ENCODE peak calls at places on chromosomes 16 and 17, in four cellular contexts. One of them, this sample, is unnamed.

GRCh38 chr17:45648642-45649041 is 135.5 kb upstream of the CRHR1 start:
- DNase-seq in HepG2: no peak
- DNase-seq in K562: no peak
- DNase-seq in GM12878: no peak
- DNase-seq in this sample: peak

GRCh38 chr16:88301886-88302285 is 80.9 kb upstream of the ZNF469 start:
- DNase-seq in GM12878: no peak
- DNase-seq in K562: no peak
- DNase-seq in HepG2: no peak
- DNase-seq in this sample: no peak

GRCh38 chr16:50309527-50310307 is 43.4 kb downstream of the ADCY7 start:
- DNase-seq in HepG2: peak
- DNase-seq in K562: no peak
- DNase-seq in GM12878: no peak
- DNase-seq in this sample: no peak

GRCh38 chr16:70681382-70682238 is 4.2 kb downstream of the MTSS2 start:
- DNase-seq in HepG2: peak
- DNase-seq in K562: no peak
- DNase-seq in GM12878: no peak
- DNase-seq in this sample: no peak

GRCh38 chr17:64240261-64240740 is 22.8 kb downstream of the TEX2 start:
- DNase-seq in GM12878: no peak
- DNase-seq in K562: peak
- DNase-seq in HepG2: no peak
- DNase-seq in this sample: no peak

GRCh38 chr16:20647736-20648135 is 49.7 kb downstream of the ACSM1 start:
- DNase-seq in GM12878: no peak
- DNase-seq in HepG2: no peak
- DNase-seq in K562: no peak
- DNase-seq in this sample: no peak

GRCh38 chr16:82638095-82638798 is 11.5 kb downstream of the CDH13 start:
- DNase-seq in GM12878: no peak
- DNase-seq in K562: no peak
- DNase-seq in HepG2: no peak
- DNase-seq in this sample: no peak

GRCh38 chr17:50779747-50780363 is 12.5 kb upstream of the ANKRD40CL start:
- DNase-seq in K562: no peak
- DNase-seq in HepG2: no peak
- DNase-seq in GM12878: no peak
- DNase-seq in this sample: no peak

GRCh38 chr16:8736123-8736680 is 61.2 kb downstream of the TMEM186 start:
- DNase-seq in HepG2: no peak
- DNase-seq in K562: no peak
- DNase-seq in GM12878: no peak
- DNase-seq in this sample: no peak

GRCh38 chr16:69166221-69166833 is 20.6 kb upstream of the SNTB2 start:
- DNase-seq in GM12878: no peak
- DNase-seq in HepG2: no peak
- DNase-seq in K562: peak
- DNase-seq in this sample: no peak

GRCh38 chr17:2192367-2193028 is 111.1 kb downstream of the SMG6 start:
- DNase-seq in GM12878: peak
- DNase-seq in K562: no peak
- DNase-seq in HepG2: no peak
- DNase-seq in this sample: no peak

GRCh38 chr17:40536731-40537171 is 28.5 kb downstream of the CCR7 start:
- DNase-seq in HepG2: no peak
- DNase-seq in GM12878: no peak
- DNase-seq in K562: no peak
- DNase-seq in this sample: no peak

GRCh38 chr16:77777745-77778144 is 10.6 kb upstream of the VAT1L start:
- DNase-seq in HepG2: no peak
- DNase-seq in GM12878: no peak
- DNase-seq in K562: no peak
- DNase-seq in this sample: no peak

GRCh38 chr17:9768381-9768934 is 22.9 kb downstream of the DHRS7C start:
- DNase-seq in K562: peak
- DNase-seq in GM12878: no peak
- DNase-seq in HepG2: peak
- DNase-seq in this sample: peak

GRCh38 chr17:12376276-12376675 is 289.4 kb upstream of the MYOCD start:
- DNase-seq in GM12878: no peak
- DNase-seq in K562: no peak
- DNase-seq in HepG2: no peak
- DNase-seq in this sample: no peak

GRCh38 chr16:29804020-29804419 is 2.3 kb upstream of the MAZ start:
- DNase-seq in GM12878: no peak
- DNase-seq in HepG2: no peak
- DNase-seq in K562: no peak
- DNase-seq in this sample: no peak

GRCh38 chr17:41865596-41865893 is 322 bp upstream of the KLHL11 start:
- DNase-seq in GM12878: peak
- DNase-seq in HepG2: no peak
- DNase-seq in K562: no peak
- DNase-seq in this sample: no peak

GRCh38 chr17:12116143-12116542 is 95.5 kb downstream of the MAP2K4 start:
- DNase-seq in HepG2: no peak
- DNase-seq in K562: no peak
- DNase-seq in GM12878: no peak
- DNase-seq in this sample: no peak

GRCh38 chr16:25372716-25373115 is 115.1 kb upstream of the ZKSCAN2 start:
- DNase-seq in HepG2: no peak
- DNase-seq in K562: no peak
- DNase-seq in GM12878: no peak
- DNase-seq in this sample: no peak

GRCh38 chr17:39169518-39169917 is 3.6 kb upstream of the ARL5C start:
- DNase-seq in HepG2: no peak
- DNase-seq in GM12878: no peak
- DNase-seq in K562: no peak
- DNase-seq in this sample: no peak

GRCh38 chr17:53749178-53749577 is 73.5 kb upstream of the KIF2B start:
- DNase-seq in GM12878: no peak
- DNase-seq in HepG2: no peak
- DNase-seq in K562: peak
- DNase-seq in this sample: no peak

GRCh38 chr16:1832831-1833454 is 5.9 kb downstream of the FAHD1 start:
- DNase-seq in K562: peak
- DNase-seq in HepG2: peak
- DNase-seq in GM12878: no peak
- DNase-seq in this sample: no peak

GRCh38 chr17:41404024-41404651 is 6.7 kb upstream of the KRT31 start:
- DNase-seq in GM12878: no peak
- DNase-seq in K562: no peak
- DNase-seq in HepG2: peak
- DNase-seq in this sample: no peak

GRCh38 chr17:12730931-12731521 is 58.3 kb upstream of the ARHGAP44 start:
- DNase-seq in HepG2: no peak
- DNase-seq in K562: no peak
- DNase-seq in GM12878: no peak
- DNase-seq in this sample: no peak

GRCh38 chr16:84726670-84727467 is 27.1 kb downstream of the USP10 start:
- DNase-seq in GM12878: peak
- DNase-seq in K562: no peak
- DNase-seq in HepG2: peak
- DNase-seq in this sample: no peak

GRCh38 chr16:81831722-81832126 is 52.6 kb downstream of the PLCG2 start:
- DNase-seq in GM12878: peak
- DNase-seq in K562: no peak
- DNase-seq in HepG2: no peak
- DNase-seq in this sample: no peak

GRCh38 chr16:843771-844170 is 43.2 kb upstream of the GNG13 start:
- DNase-seq in K562: no peak
- DNase-seq in HepG2: no peak
- DNase-seq in GM12878: no peak
- DNase-seq in this sample: no peak

GRCh38 chr16:55283776-55284717 is 40.0 kb upstream of the IRX6 start:
- DNase-seq in K562: no peak
- DNase-seq in HepG2: no peak
- DNase-seq in GM12878: no peak
- DNase-seq in this sample: no peak

GRCh38 chr16:66986559-66986958 is 1.8 kb upstream of the CES4A start:
- DNase-seq in K562: no peak
- DNase-seq in HepG2: no peak
- DNase-seq in GM12878: no peak
- DNase-seq in this sample: no peak

GRCh38 chr17:45294506-45294905 is 22.3 kb downstream of the MAP3K14 start:
- DNase-seq in K562: no peak
- DNase-seq in HepG2: no peak
- DNase-seq in GM12878: no peak
- DNase-seq in this sample: no peak

GRCh38 chr16:17232487-17232886 is 238.3 kb downstream of the XYLT1 start:
- DNase-seq in K562: no peak
- DNase-seq in HepG2: no peak
- DNase-seq in GM12878: no peak
- DNase-seq in this sample: no peak

GRCh38 chr17:69637399-69638165 is 223.1 kb downstream of the MAP2K6 start:
- DNase-seq in HepG2: no peak
- DNase-seq in GM12878: no peak
- DNase-seq in K562: no peak
- DNase-seq in this sample: no peak

GRCh38 chr16:89565506-89566372 is 5.3 kb downstream of the RPL13 start:
- DNase-seq in GM12878: no peak
- DNase-seq in HepG2: peak
- DNase-seq in K562: peak
- DNase-seq in this sample: peak

GRCh38 chr17:81514735-81515529 is 2.3 kb upstream of the ACTG1 start:
- DNase-seq in K562: peak
- DNase-seq in GM12878: no peak
- DNase-seq in HepG2: peak
- DNase-seq in this sample: peak

GRCh38 chr16:66874079-66874775 is 6.1 kb upstream of the PDP2 start:
- DNase-seq in GM12878: no peak
- DNase-seq in HepG2: no peak
- DNase-seq in K562: no peak
- DNase-seq in this sample: no peak

GRCh38 chr16:82524939-82525338 is 101.8 kb upstream of the CDH13 start:
- DNase-seq in GM12878: no peak
- DNase-seq in HepG2: peak
- DNase-seq in K562: no peak
- DNase-seq in this sample: no peak

DNA sequence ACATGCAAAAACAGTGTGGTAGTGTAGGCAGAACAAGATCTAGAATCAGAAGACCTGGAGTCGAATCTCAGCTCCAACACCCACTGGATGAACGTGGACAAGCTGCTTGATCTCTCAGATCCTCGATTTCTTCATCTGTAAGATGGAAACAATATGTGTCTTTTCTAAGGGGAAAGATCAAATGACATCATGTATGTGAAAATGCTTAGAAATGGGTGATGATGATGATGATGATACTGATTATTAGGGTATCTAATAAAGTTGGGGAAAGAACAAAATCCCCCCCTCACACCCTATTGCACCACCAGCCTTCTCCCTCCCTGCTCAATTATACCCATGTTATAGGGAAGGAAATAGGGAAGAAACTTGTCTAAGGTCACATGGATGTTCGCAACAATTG is 10.9 kb downstream of the DYNLL2 start:
- DNase-seq in HepG2: no peak
- DNase-seq in GM12878: no peak
- DNase-seq in K562: no peak
- DNase-seq in this sample: no peak
- TF ChIP-seq FOXM1 in HepG2: no peak
- TF ChIP-seq FOXM1 in GM12878: no peak
- TF ChIP-seq FOXM1 in K562: no peak
- TF ChIP-seq FOXM1 in this sample: no peak

GRCh38 chr16:10321407-10322397 is 64.2 kb upstream of the ATF7IP2 start:
- DNase-seq in GM12878: no peak
- DNase-seq in K562: no peak
- DNase-seq in HepG2: no peak
- DNase-seq in this sample: no peak
- TF ChIP-seq FOXK2 in GM12878: no peak
- TF ChIP-seq FOXK2 in K562: no peak
- TF ChIP-seq FOXK2 in HepG2: no peak
- TF ChIP-seq FOXK2 in this sample: no peak

DNA sequence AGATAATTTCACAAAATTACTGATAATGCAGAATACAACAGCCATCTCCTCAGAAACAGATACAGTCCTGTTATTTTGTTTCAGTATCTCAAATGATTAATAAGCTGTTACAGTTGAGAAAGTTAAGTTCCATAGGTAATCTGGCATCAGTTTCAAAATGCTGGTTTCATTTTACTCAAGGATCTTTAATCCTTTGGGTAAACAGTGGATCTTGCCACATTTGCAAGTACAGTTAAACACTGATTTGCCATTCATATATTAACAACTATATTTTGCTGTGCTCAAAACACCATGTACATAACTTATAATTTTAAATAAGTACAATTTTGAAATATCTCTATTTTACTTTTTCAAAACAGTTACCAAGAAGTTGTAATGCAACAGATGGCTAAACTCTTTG is 31.2 kb downstream of the RPGRIP1L start:
- DNase-seq in K562: no peak
- DNase-seq in HepG2: peak
- DNase-seq in GM12878: no peak
- DNase-seq in this sample: no peak
- TF ChIP-seq SP1 in K562: no peak
- TF ChIP-seq SP1 in HepG2: no peak
- TF ChIP-seq SP1 in GM12878: no peak
- TF ChIP-seq SP1 in this sample: no peak

GRCh38 chr16:15961060-15961511 is 11.7 kb downstream of the ABCC1 start:
- DNase-seq in GM12878: peak
- DNase-seq in K562: no peak
- DNase-seq in HepG2: no peak
- DNase-seq in this sample: no peak
- TF ChIP-seq FOXM1 in GM12878: peak
- TF ChIP-seq FOXM1 in K562: no peak
- TF ChIP-seq FOXM1 in HepG2: no peak
- TF ChIP-seq FOXM1 in this sample: no peak

GRCh38 chr17:32323784-32324590 is 18.0 kb downstream of the C17orf75 start:
- DNase-seq in GM12878: no peak
- DNase-seq in HepG2: no peak
- DNase-seq in K562: no peak
- DNase-seq in this sample: no peak
- TF ChIP-seq FOXK2 in GM12878: no peak
- TF ChIP-seq FOXK2 in HepG2: no peak
- TF ChIP-seq FOXK2 in K562: no peak
- TF ChIP-seq FOXK2 in this sample: no peak

GRCh38 chr17:79627184-79627765 is 16.4 kb upstream of the RBFOX3 start:
- DNase-seq in HepG2: no peak
- DNase-seq in K562: no peak
- DNase-seq in GM12878: no peak
- DNase-seq in this sample: no peak
- TF ChIP-seq SP1 in HepG2: no peak
- TF ChIP-seq SP1 in K562: no peak
- TF ChIP-seq SP1 in GM12878: no peak
- TF ChIP-seq SP1 in this sample: no peak